ENCODE peak calls at places on chromosomes 1 and 21, in eight cellular contexts. I, V, T, K, W, Q, Z and N are unnamed samples.
A peak's percentile ranks its signal among the peaks of the same experiment; 100 is the strongest.

GRCh38 chr1:12490547-12491142 is 127.4 kb downstream of the DHRS3 start:
- DNase-seq in I (no peak), V (no peak), T (no peak), K (no peak), W (no peak), Q (no peak), Z (no peak), N (no peak)

GRCh38 chr1:238648756-238649155 is 737.6 kb upstream of the CHRM3 start:
- DNase-seq in I (no peak), V (peak; percentile 8), T (no peak), K (no peak), W (no peak), Q (no peak), Z (peak; percentile 90), N (no peak)

GRCh38 chr1:24724345-24725208 is 20.7 kb upstream of the CLIC4 start:
- DNase-seq in I (peak; percentile 40), V (peak; percentile 43), T (no peak), K (peak; percentile 73), W (peak; percentile 38), Q (peak; percentile 87), Z (peak; percentile 78), N (peak; percentile 49)

GRCh38 chr1:206686486-206687249 is 2.0 kb downstream of the MAPKAPK2 start:
- DNase-seq in I (no peak), V (no peak), T (no peak), K (no peak), W (no peak), Q (no peak), Z (no peak), N (no peak)

GRCh38 chr1:108624069-108624468 is 36.8 kb downstream of the HENMT1 start:
- DNase-seq in I (no peak), V (no peak), T (no peak), K (no peak), W (no peak), Q (no peak), Z (no peak), N (no peak)

GRCh38 chr1:246074421-246074820 is 432.7 kb downstream of the SMYD3 start:
- DNase-seq in I (no peak), V (no peak), T (no peak), K (no peak), W (no peak), Q (no peak), Z (no peak), N (no peak)

GRCh38 chr1:67850611-67851075 is 17.4 kb upstream of the GNG12 start:
- DNase-seq in I (no peak), V (peak; percentile 92), T (no peak), K (no peak), W (peak; percentile 91), Q (peak; percentile 92), Z (peak; percentile 90), N (peak; percentile 83)

GRCh38 chr1:21659924-21660326 is 9.2 kb downstream of the RAP1GAP start:
- DNase-seq in I (no peak), V (no peak), T (no peak), K (no peak), W (no peak), Q (no peak), Z (no peak), N (no peak)

GRCh38 chr21:35529141-35529863 is 480.2 kb upstream of the RUNX1 start:
- DNase-seq in I (no peak), V (no peak), T (peak; percentile 77), K (no peak), W (no peak), Q (peak; percentile 36), Z (peak; percentile 60), N (peak; percentile 51)

GRCh38 chr1:210709694-210710093 is 381.0 kb downstream of the HHAT start:
- DNase-seq in I (no peak), V (peak; percentile 9), T (no peak), K (no peak), W (peak; percentile 19), Q (peak; percentile 13), Z (no peak), N (no peak)

GRCh38 chr1:66374561-66375111 is 159.3 kb upstream of the SGIP1 start:
- DNase-seq in I (no peak), V (peak; percentile 93), T (peak; percentile 48), K (no peak), W (peak; percentile 90), Q (peak; percentile 75), Z (peak; percentile 95), N (peak; percentile 75)

GRCh38 chr1:8238141-8239038 is 79.5 kb upstream of the SLC45A1 start:
- DNase-seq in I (no peak), V (peak; percentile 93), T (no peak), K (no peak), W (no peak), Q (peak; percentile 68), Z (peak; percentile 98), N (peak; percentile 66)

GRCh38 chr1:53395671-53396215 is 63.5 kb upstream of the DMRTB1 start:
- DNase-seq in I (no peak), V (no peak), T (no peak), K (no peak), W (no peak), Q (no peak), Z (no peak), N (no peak)

GRCh38 chr21:38803075-38803474 is 2.7 kb upstream of the ETS2 start:
- DNase-seq in I (no peak), V (no peak), T (no peak), K (no peak), W (no peak), Q (no peak), Z (no peak), N (no peak)

GRCh38 chr1:18705811-18706210 is 75.2 kb downstream of the PAX7 start:
- DNase-seq in I (no peak), V (no peak), T (peak; percentile 20), K (no peak), W (no peak), Q (no peak), Z (no peak), N (no peak)

GRCh38 chr1:92877081-92877711 is 45.4 kb downstream of the RPL5 start:
- DNase-seq in I (peak; percentile 5), V (no peak), T (peak; percentile 64), K (no peak), W (no peak), Q (no peak), Z (no peak), N (no peak)
- H3K4me3 ChIP-seq in I (no peak overlapping the region), V (no peak overlapping the region), T (peak overlapping the region; percentile 63), K (no peak overlapping the region), W (no peak overlapping the region), Q (no peak overlapping the region), Z (no peak overlapping the region), N (no peak overlapping the region)

DNA sequence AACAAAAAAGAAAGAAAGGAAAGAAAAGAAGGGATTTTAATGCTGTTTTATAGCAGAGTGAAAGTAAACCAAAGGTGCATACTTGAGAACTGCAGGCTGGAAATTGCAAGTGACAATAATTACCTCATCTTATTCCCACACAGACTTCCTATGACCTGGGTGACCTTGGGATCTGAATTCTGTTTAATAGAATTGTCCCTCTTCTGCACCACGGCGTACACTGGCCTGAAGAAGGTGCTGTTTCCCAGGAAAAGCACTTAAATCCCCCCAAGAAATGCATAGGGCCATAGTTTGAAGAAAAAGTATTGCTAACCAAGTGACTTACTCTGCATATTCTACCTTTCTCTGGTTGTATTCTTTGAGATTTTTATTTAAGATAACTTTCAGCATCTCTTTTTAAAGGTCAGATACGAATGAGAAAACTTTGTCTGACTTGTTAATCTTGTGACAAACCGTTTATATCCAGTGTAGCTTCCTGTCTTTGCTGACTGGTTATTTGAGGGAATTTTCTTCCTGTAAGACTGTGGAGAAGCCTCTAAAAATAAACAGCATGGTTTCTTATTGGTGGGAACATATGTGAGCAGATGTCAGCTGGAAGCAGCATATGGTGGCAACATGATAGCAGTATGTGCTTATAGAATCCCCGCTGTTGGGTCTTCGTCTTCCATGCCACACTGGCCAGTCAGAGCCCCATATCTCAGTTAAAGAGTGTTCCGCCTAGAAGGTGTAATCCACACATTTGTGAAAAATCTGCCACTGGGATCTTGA is 16.3 kb downstream of the TGFB2 start:
- DNase-seq in I (peak; percentile 64), V (peak; percentile 69), T (peak; percentile 29), K (no peak), W (no peak), Q (peak; percentile 73), Z (no peak), N (peak; percentile 58)
- H3K9ac ChIP-seq in I (no peak overlapping the region), V (no peak overlapping the region), T (no peak overlapping the region), K (no peak overlapping the region), W (no peak overlapping the region), Q (no peak overlapping the region), Z (no peak overlapping the region), N (no peak overlapping the region)

GRCh38 chr1:204319027-204319426 is 40.7 kb downstream of the PLEKHA6 start:
- DNase-seq in I (no peak), V (peak; percentile 55), T (no peak), K (no peak), W (no peak), Q (peak; percentile 64), Z (no peak), N (peak; percentile 42)

GRCh38 chr1:204318324-204318723 is 41.4 kb downstream of the PLEKHA6 start:
- DNase-seq in I (no peak), V (no peak), T (no peak), K (no peak), W (no peak), Q (no peak), Z (no peak), N (no peak)

GRCh38 chr1:204320413-204320812 is 39.3 kb downstream of the PLEKHA6 start:
- DNase-seq in I (no peak), V (peak; percentile 92), T (no peak), K (peak; percentile 35), W (peak; percentile 85), Q (peak; percentile 94), Z (peak; percentile 55), N (peak; percentile 89)

GRCh38 chr1:204321051-204321450 is 38.7 kb downstream of the PLEKHA6 start:
- DNase-seq in I (no peak), V (no peak), T (no peak), K (no peak), W (no peak), Q (no peak), Z (no peak), N (no peak)

GRCh38 chr1:204319462-204319861 is 40.3 kb downstream of the PLEKHA6 start:
- DNase-seq in I (no peak), V (peak; percentile 96), T (no peak), K (peak; percentile 42), W (peak; percentile 91), Q (peak; percentile 96), Z (peak; percentile 86), N (peak; percentile 89)
- H3K4me1 ChIP-seq in I (peaks cover 19% of the 10 kb centered on the region), V (peaks cover 54% of the 10 kb centered on the region), T (peaks cover 4% of the 10 kb centered on the region), K (peaks cover 23% of the 10 kb centered on the region), W (peaks cover 45% of the 10 kb centered on the region), Q (peaks cover 10% of the 10 kb centered on the region), Z (peaks cover 22% of the 10 kb centered on the region), N (peaks cover 48% of the 10 kb centered on the region)

GRCh38 chr1:23198373-23198772 is 18.9 kb downstream of the HTR1D start:
- DNase-seq in I (no peak), V (peak; percentile 90), T (no peak), K (no peak), W (peak; percentile 93), Q (peak; percentile 96), Z (peak; percentile 95), N (peak; percentile 90)

GRCh38 chr1:23193391-23194118 is 23.7 kb downstream of the HTR1D start:
- DNase-seq in I (no peak), V (no peak), T (no peak), K (no peak), W (no peak), Q (no peak), Z (no peak), N (no peak)

GRCh38 chr1:23196627-23197328 is 20.5 kb downstream of the HTR1D start:
- DNase-seq in I (no peak), V (peak; percentile 95), T (no peak), K (no peak), W (peak; percentile 98), Q (peak; percentile 99), Z (peak; percentile 100), N (peak; percentile 92)

GRCh38 chr1:23191199-23191598 is 22.5 kb upstream of the LUZP1 start:
- DNase-seq in I (no peak), V (no peak), T (no peak), K (no peak), W (no peak), Q (no peak), Z (no peak), N (no peak)

GRCh38 chr1:23194119-23194984 is 22.9 kb downstream of the HTR1D start:
- DNase-seq in I (peak; percentile 45), V (peak; percentile 97), T (no peak), K (no peak), W (peak; percentile 89), Q (peak; percentile 99), Z (peak; percentile 98), N (peak; percentile 73)
- H3K4me3 ChIP-seq in I (no peak overlapping the region), V (peak overlapping the region; percentile 46), T (no peak overlapping the region), K (no peak overlapping the region), W (no peak overlapping the region), Q (peak overlapping the region; percentile 49), Z (peak overlapping the region; percentile 18), N (peak overlapping the region; percentile 63)